ENCODE peak calls at places on chromosomes 12 and 14, in five cellular contexts. W, Q, X, I and S are unnamed samples.

GRCh38 chr12:121765573-121765972 is 27.9 kb downstream of the RHOF start:
- DNase-seq in W (peak; percentile 79), Q (no peak), X (no peak), I (no peak), S (no peak)

GRCh38 chr12:108448246-108448645 is 66.8 kb upstream of the FICD start:
- DNase-seq in W (no peak), Q (no peak), X (no peak), I (no peak), S (no peak)

GRCh38 chr12:92297932-92298681 is 152.5 kb upstream of the BTG1 start:
- DNase-seq in W (no peak), Q (no peak), X (no peak), I (peak; percentile 33), S (no peak)

GRCh38 chr14:34693228-34693939 is 21.0 kb downstream of the CFL2 start:
- DNase-seq in W (peak; percentile 32), Q (peak; percentile 24), X (no peak), I (no peak), S (no peak)

GRCh38 chr12:12182926-12183325 is 83.9 kb downstream of the LRP6 start:
- DNase-seq in W (peak; percentile 37), Q (no peak), X (no peak), I (no peak), S (no peak)

GRCh38 chr14:99138999-99139865 is 132.8 kb downstream of the BCL11B start:
- DNase-seq in W (no peak), Q (no peak), X (no peak), I (no peak), S (no peak)

GRCh38 chr12:2461046-2461445 is 333.7 kb upstream of the FKBP4 start:
- DNase-seq in W (no peak), Q (no peak), X (no peak), I (no peak), S (no peak)

GRCh38 chr14:96723946-96724345 is 73.2 kb upstream of the VRK1 start:
- DNase-seq in W (no peak), Q (no peak), X (no peak), I (no peak), S (no peak)

GRCh38 chr14:55267816-55268215 is 3.4 kb upstream of the FBXO34 start:
- DNase-seq in W (no peak), Q (no peak), X (no peak), I (no peak), S (no peak)

GRCh38 chr14:90444077-90444696 is 47.4 kb downstream of the CALM1 start:
- DNase-seq in W (peak; percentile 97), Q (no peak), X (no peak), I (no peak), S (no peak)

GRCh38 chr12:3604750-3605638 is 114.0 kb downstream of the PRMT8 start:
- DNase-seq in W (peak; percentile 53), Q (peak; percentile 21), X (no peak), I (no peak), S (no peak)